ENCODE peak calls at places on chromosomes 12 and 14, in five cellular contexts. L is HCT116, J is SK-N-MC, Z is GM23338, E is stomach. S is an unnamed sample.
A peak's percentile ranks its signal among the peaks of the same experiment; 100 is the strongest.

GRCh38 chr14:89384023-89384422 is 33.0 kb downstream of the FOXN3 start:
- DNase-seq in L (no peak), J (no peak), Z (no peak), E (no peak), S (no peak)

GRCh38 chr14:100393906-100394732 is 71.0 kb downstream of the SLC25A47 start:
- DNase-seq in L (no peak), J (no peak), Z (no peak), E (no peak), S (no peak)

GRCh38 chr12:48388430-48388829 is 37.7 kb upstream of the ZNF641 start:
- DNase-seq in L (no peak), J (no peak), Z (no peak), E (no peak), S (no peak)

GRCh38 chr12:118611295-118611694 is 234.9 kb downstream of the SUDS3 start:
- DNase-seq in L (no peak), J (no peak), Z (peak; percentile 12), E (peak; percentile 67), S (no peak)

GRCh38 chr14:85118274-85118673 is 411.7 kb upstream of the FLRT2 start:
- DNase-seq in L (no peak), J (no peak), Z (no peak), E (no peak), S (no peak)

GRCh38 chr12:72346331-72346944 is 74.3 kb downstream of the TRHDE start:
- DNase-seq in L (peak; percentile 77), J (no peak), Z (peak; percentile 95), E (peak; percentile 31), S (no peak)

GRCh38 chr14:104634031-104634760 is 29.6 kb upstream of the TMEM179 start:
- DNase-seq in L (no peak), J (no peak), Z (no peak), E (no peak), S (no peak)

GRCh38 chr14:60647081-60647836 is 2.0 kb downstream of the SIX1 start:
- DNase-seq in L (no peak), J (no peak), Z (peak; percentile 75), E (no peak), S (no peak)

GRCh38 chr14:75454963-75455546 is 27.2 kb downstream of the JDP2 start:
- DNase-seq in L (no peak), J (no peak), Z (no peak), E (peak; percentile 65), S (no peak)

GRCh38 chr14:50741571-50741970 is 73.5 kb upstream of the SAV1 start:
- DNase-seq in L (peak; percentile 16), J (no peak), Z (no peak), E (no peak), S (no peak)

GRCh38 chr14:22606380-22606779 is 8.3 kb downstream of the ABHD4 start:
- DNase-seq in L (no peak), J (no peak), Z (no peak), E (no peak), S (no peak)

GRCh38 chr14:102239231-102239630 is 65.7 kb downstream of the MOK start:
- DNase-seq in L (no peak), J (no peak), Z (no peak), E (no peak), S (no peak)

GRCh38 chr14:100533647-100534485 is 53.4 kb downstream of the BEGAIN start:
- DNase-seq in L (no peak), J (no peak), Z (no peak), E (peak; percentile 25), S (no peak)

GRCh38 chr14:66965831-66966230 is 223.4 kb upstream of the GARIN2 start:
- DNase-seq in L (no peak), J (no peak), Z (no peak), E (no peak), S (no peak)

GRCh38 chr14:94573706-94574105 is 7.5 kb upstream of the SERPINA5 start:
- DNase-seq in L (no peak), J (no peak), Z (no peak), E (no peak), S (no peak)

GRCh38 chr12:92465786-92466185 is 237.0 kb upstream of the PLEKHG7 start:
- DNase-seq in L (no peak), J (no peak), Z (no peak), E (no peak), S (no peak)

GRCh38 chr12:1203735-1204019 is 212.7 kb downstream of the ERC1 start:
- DNase-seq in L (no peak), J (peak; percentile 12), Z (no peak), E (no peak), S (no peak)

GRCh38 chr14:61107148-61107641 is 126.2 kb downstream of the SLC38A6 start:
- DNase-seq in L (no peak), J (peak; percentile 84), Z (no peak), E (no peak), S (peak; percentile 86)

GRCh38 chr12:47383942-47384341 is 304.2 kb upstream of the AMIGO2 start:
- DNase-seq in L (no peak), J (no peak), Z (no peak), E (no peak), S (no peak)

GRCh38 chr14:85222344-85222743 is 307.6 kb upstream of the FLRT2 start:
- DNase-seq in L (no peak), J (no peak), Z (no peak), E (no peak), S (no peak)

GRCh38 chr12:65204886-65205525 is 35.6 kb downstream of the LEMD3 start:
- DNase-seq in L (no peak), J (no peak), Z (no peak), E (no peak), S (no peak)

GRCh38 chr12:117580718-117581062 is 219.3 kb upstream of the NOS1 start:
- DNase-seq in L (peak; percentile 24), J (no peak), Z (peak; percentile 97), E (no peak), S (no peak)

GRCh38 chr14:53109028-53109687 is 44.0 kb downstream of the DDHD1 start:
- DNase-seq in L (no peak), J (no peak), Z (no peak), E (no peak), S (no peak)

GRCh38 chr12:64627781-64628180 is 17.5 kb downstream of the RASSF3 start:
- DNase-seq in L (no peak), J (no peak), Z (no peak), E (no peak), S (no peak)

GRCh38 chr12:108858399-108859074 is 1.2 kb upstream of the SSH1 start:
- DNase-seq in L (no peak), J (no peak), Z (no peak), E (no peak), S (no peak)

DNA sequence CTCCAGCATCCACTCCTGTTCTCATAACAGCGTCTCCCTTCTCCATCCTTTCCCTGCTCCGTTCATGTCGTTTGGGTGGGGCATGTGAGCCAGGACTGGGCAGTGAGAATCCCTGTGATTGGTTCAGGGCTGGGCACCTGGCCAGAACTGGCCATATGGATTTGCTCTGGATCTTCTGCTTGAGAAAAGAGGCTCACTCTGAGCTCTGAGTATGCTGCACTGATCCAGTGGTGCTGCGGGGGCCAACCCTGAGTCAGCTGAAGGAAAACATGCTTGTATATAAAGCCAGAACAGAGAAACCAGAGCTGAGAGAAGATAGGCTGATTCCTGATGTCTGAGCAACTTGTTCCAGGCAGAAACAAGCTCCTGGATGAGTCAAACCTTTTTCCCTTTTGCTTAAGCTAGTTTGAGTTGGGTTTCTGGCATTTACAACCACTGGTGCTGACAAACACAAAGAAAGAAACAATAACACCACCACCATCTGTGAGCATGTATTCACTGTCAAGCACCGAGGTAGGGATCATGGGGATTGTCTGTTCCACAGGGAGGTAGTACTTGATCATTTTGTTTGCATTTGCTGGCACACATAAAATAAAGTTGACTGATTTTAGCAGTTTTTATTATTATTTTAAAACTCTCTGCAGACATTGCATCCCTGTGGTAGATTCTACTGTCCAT is 14.0 kb upstream of the HPD start:
- DNase-seq in L (no peak), J (no peak), Z (no peak), E (peak; percentile 42), S (no peak)
- TF ChIP-seq POLR2AphosphoS5 in L (no peak), J (no peak), Z (no peak), E (peak; percentile 53), S (no peak)

DNA sequence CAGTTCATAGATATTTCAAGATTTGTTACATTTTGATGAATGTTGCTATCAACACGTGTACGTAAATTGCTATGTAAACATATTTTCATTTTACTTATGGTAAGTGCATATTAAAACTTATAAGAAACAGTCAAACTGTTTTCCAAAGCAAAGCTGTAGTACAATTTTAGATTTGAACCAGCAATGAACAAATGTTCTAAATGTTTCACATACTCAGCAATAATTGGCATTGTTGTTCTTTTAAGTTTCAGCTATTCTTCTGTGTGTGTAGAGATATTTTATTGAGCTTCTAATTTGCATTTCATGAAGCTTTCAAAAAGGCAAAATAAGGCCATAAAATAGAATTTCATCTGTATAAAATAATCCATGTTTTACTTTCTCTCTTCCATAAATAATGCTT is 1433.2 kb downstream of the LRFN5 start:
- DNase-seq in L (no peak), J (no peak), Z (no peak), E (no peak), S (no peak)
- TF ChIP-seq POLR2AphosphoS5 in L (no peak), J (no peak), Z (no peak), E (no peak), S (no peak)

DNA sequence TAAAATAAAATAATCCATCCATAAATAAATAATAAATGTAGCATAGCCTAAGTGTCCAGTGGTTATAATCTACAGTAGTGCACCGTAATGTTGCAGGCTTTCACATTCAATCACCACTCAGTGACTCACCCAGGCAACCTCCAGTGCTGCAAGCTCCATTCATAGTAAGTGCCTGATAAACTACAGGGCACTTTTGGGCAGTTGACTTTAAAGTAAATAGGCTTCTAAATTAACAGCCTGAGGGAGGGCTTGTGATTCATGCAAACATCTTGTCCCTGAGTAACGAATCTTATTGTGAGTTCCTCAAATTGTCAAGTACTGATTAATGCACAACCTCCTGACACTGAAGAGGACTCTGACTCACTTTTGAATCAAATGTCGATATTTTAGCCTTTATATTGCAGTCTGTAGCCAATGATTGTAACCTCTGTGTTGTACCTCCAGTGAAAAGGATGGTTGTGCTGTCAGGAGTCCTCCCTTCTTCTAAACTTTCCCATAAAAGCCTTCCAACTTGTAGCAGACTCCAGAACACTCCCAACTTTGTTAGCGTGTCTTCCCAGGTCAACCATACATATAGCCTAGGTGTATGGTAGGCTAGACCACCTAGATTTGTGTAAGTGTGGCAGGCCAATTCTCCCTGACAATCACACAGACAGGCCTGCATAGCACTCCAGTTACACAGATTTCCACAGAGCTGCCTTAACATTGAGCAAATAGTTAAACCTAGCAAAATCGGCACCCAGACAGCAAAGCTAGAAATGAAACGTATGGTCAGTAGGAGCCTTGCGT is 54.9 kb upstream of the BICD1 start:
- DNase-seq in L (peak; percentile 48), J (no peak), Z (no peak), E (no peak), S (no peak)
- TF ChIP-seq POLR2AphosphoS5 in L (no peak), J (no peak), Z (no peak), E (peak; percentile 45), S (no peak)

DNA sequence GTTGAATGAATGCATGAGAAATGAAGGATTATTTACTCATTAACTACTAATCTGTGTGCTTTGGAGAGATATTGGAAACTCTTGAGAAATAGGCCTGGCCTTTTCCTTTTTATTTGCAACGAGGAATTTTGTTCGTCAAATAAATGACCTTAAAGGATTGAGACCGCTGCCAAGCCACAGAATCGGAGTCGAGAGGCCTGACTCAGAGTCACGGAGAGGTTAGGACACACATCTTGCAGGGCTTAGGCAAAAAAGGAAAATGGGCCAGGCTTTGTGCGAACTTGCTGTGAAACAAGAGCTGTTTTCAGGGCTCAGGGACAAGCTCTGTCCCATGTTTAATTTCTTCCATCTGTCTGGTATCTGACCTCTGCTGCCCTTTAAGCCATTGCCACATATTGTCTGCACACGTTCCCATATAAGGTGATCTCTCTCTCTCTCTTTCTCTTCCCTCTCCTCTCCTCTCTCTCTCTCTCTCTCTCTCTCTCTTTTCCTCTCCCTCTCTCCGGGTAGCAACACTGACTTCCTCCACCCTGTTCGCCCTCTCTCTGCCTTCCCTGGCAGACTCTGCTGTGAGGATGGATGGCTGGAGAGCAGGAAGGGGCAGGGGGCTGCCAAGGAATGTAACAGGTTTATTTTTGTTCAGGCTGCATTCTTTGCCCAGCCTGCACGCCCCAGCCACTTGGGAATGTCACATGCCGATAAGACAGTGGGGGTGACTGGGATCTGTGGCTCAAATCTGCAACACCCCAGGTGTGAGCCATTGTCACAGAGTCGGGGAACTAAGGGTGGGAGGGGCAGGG is 14.9 kb upstream of the IFT81 start:
- DNase-seq in L (no peak), J (no peak), Z (peak; percentile 49), E (peak; percentile 77), S (peak; percentile 99)
- TF ChIP-seq POLR2AphosphoS5 in L (no peak), J (no peak), Z (no peak), E (peak; percentile 86), S (peak; percentile 86)